ENCODE peak calls at places on chromosomes 7 and 10, in five cellular contexts. K, E, C, P and F are unnamed samples.

GRCh38 chr10:128047991-128048826 is 78.0 kb downstream of the MKI67 start:
- DNase-seq in P (no peak), E (peak), K (peak), C (no peak), F (no peak)

GRCh38 chr10:83312570-83312969 is 826.7 kb upstream of the GHITM start:
- DNase-seq in C (no peak), K (no peak), E (no peak), P (no peak), F (no peak)

GRCh38 chr10:22710139-22710745 is 4.1 kb downstream of the PIP4K2A start:
- DNase-seq in E (no peak), C (no peak), P (no peak), K (no peak), F (no peak)

GRCh38 chr7:31410265-31410664 is 69.7 kb upstream of the NEUROD6 start:
- DNase-seq in K (no peak), E (no peak), C (no peak), P (no peak), F (no peak)

GRCh38 chr7:75642810-75643486 is 95.8 kb downstream of the HIP1 start:
- DNase-seq in K (peak), C (peak), E (peak), P (peak), F (no peak)

GRCh38 chr7:2820508-2820934 is 23.6 kb downstream of the GNA12 start:
- DNase-seq in P (peak), E (peak), C (no peak), K (peak), F (no peak)

GRCh38 chr10:42781893-42782445 is 626 bp upstream of the BMS1 start:
- DNase-seq in P (no peak), K (no peak), C (no peak), E (no peak), F (no peak)

GRCh38 chr10:21369697-21370096 is 155.8 kb downstream of the SKIDA1 start:
- DNase-seq in C (no peak), P (no peak), E (peak), K (peak), F (no peak)

GRCh38 chr7:22667187-22667561 is 59.8 kb upstream of the IL6 start:
- DNase-seq in E (no peak), K (no peak), P (no peak), C (no peak), F (no peak)

GRCh38 chr10:70602665-70603438 is at the start of gene PRF1:
- DNase-seq in E (no peak), C (no peak), P (no peak), K (no peak), F (no peak)

GRCh38 chr10:11147723-11148122 is 130.1 kb downstream of the CELF2 start:
- DNase-seq in E (no peak), C (no peak), K (no peak), P (no peak), F (no peak)

GRCh38 chr10:95451568-95452524 is 109.3 kb downstream of the SORBS1 start:
- DNase-seq in C (no peak), K (no peak), P (no peak), E (no peak), F (no peak)

GRCh38 chr7:142745091-142745635 is 4.1 kb upstream of the PRSS1 start:
- DNase-seq in P (no peak), K (peak), C (no peak), E (no peak), F (no peak)

GRCh38 chr7:139995034-139995915 is 67.5 kb downstream of the PARP12 start:
- DNase-seq in C (no peak), K (peak), P (no peak), E (peak), F (no peak)

GRCh38 chr10:107118866-107119265 is 45.6 kb downstream of the SORCS1 start:
- DNase-seq in C (no peak), E (no peak), K (no peak), P (no peak), F (no peak)

GRCh38 chr7:9013940-9014339 is 580.5 kb downstream of the NXPH1 start:
- DNase-seq in C (peak), E (no peak), P (peak), K (no peak), F (peak)

GRCh38 chr10:77702166-77702565 is 64.6 kb upstream of the KCNMA1 start:
- DNase-seq in P (no peak), K (peak), C (no peak), E (peak), F (no peak)

GRCh38 chr7:133675510-133676218 is 422.8 kb downstream of the EXOC4 start:
- DNase-seq in P (no peak), K (peak), C (no peak), E (no peak), F (no peak)

GRCh38 chr7:35280854-35281253 is 27.0 kb upstream of the TBX20 start:
- DNase-seq in K (no peak), P (no peak), C (no peak), E (no peak), F (peak)

GRCh38 chr10:9302142-9302746 is 1247.8 kb downstream of the GATA3 start:
- DNase-seq in K (peak), P (peak), E (peak), C (no peak), F (peak)

GRCh38 chr7:105838273-105839141 is 37.9 kb downstream of the ATXN7L1 start:
- DNase-seq in E (peak), K (peak), P (peak), C (no peak), F (no peak)

GRCh38 chr7:129252133-129252532 is 27.3 kb downstream of the AHCYL2 start:
- DNase-seq in P (no peak), C (no peak), K (no peak), E (no peak), F (no peak)

GRCh38 chr10:116170815-116171250 is 102.2 kb downstream of the GFRA1 start:
- DNase-seq in K (peak), E (peak), C (no peak), P (peak), F (peak)

GRCh38 chr10:78712147-78712546 is 356.6 kb upstream of the ZMIZ1 start:
- DNase-seq in E (no peak), C (peak), K (no peak), P (peak), F (no peak)

GRCh38 chr7:140525741-140526140 is 46.4 kb upstream of the MKRN1 start:
- DNase-seq in K (no peak), P (no peak), E (no peak), C (peak), F (no peak)

GRCh38 chr7:47693161-47693740 is 111.3 kb upstream of the TNS3 start:
- DNase-seq in E (peak), C (no peak), K (peak), P (no peak), F (no peak)

GRCh38 chr10:90587081-90587491 is 270.8 kb downstream of the HTR7 start:
- DNase-seq in E (peak), C (no peak), P (no peak), K (peak), F (no peak)

GRCh38 chr7:135792334-135792733 is 43.7 kb upstream of the FAM180A start:
- DNase-seq in C (no peak), P (no peak), E (no peak), K (no peak), F (no peak)

GRCh38 chr10:44828515-44829142 is 82.5 kb upstream of the TMEM72 start:
- DNase-seq in P (no peak), K (peak), E (no peak), C (no peak), F (no peak)

GRCh38 chr7:43110790-43111362 is 1.6 kb upstream of the HECW1 start:
- DNase-seq in C (no peak), K (no peak), E (no peak), P (no peak), F (no peak)

GRCh38 chr10:12448729-12449391 is 99.5 kb downstream of the CAMK1D start:
- DNase-seq in K (peak), E (peak), P (no peak), C (no peak), F (no peak)

GRCh38 chr10:75406158-75407065 is 4.8 kb upstream of the ZNF503 start:
- DNase-seq in C (peak), E (no peak), P (peak), K (no peak), F (peak)

GRCh38 chr7:117859246-117859812 is 13.9 kb downstream of the CTTNBP2 start:
- DNase-seq in P (no peak), C (no peak), E (no peak), K (peak), F (no peak)

GRCh38 chr7:23712368-23713284 is 2.6 kb downstream of the STK31 start:
- DNase-seq in P (peak), C (no peak), K (peak), E (peak), F (peak)

DNA sequence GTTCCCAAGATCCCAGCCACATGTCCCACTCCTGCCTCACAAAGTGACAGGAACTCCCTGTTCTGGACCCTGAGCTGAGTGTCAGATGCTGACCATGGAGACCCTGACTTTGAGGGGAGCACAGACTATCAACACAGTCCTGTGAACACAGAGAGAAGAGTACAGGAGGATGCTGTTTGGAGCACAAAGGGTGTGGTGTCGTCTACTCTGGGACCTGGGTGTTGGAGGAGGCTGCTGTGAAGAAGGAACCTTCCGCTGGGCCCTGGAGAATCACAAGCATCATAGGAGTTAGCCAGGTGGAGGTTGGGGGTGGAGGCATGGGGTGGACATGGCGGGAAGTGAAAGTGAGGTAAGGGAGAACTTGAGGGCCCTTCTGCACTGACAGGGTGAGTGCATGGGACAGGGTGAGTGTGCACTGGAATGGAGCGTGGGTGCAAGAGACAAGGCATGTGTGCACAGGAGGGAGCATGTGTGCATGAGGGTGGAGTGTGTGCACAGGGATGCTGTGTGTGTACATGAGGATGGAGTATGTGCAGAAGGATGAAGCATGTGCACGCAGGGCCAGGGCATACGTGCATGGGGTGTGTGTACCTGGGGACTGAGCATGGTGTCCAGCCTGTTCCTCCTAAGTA is 70.7 kb upstream of the ANTXRL start:
- DNase-seq in K (no peak), P (no peak), E (no peak), C (no peak), F (no peak)
- H4K8ac ChIP-seq in K (no peak), P (no peak), E (no peak), C (no peak), F (no peak)

GRCh38 chr10:35911233-35911632 is 269.1 kb upstream of the FZD8 start:
- DNase-seq in C (no peak), K (no peak), P (no peak), E (no peak), F (no peak)
- H3K4me2 ChIP-seq in C (no peak), K (no peak), P (no peak), E (no peak), F (no peak)

GRCh38 chr10:371515-371914 is 236.3 kb downstream of the ZMYND11 start:
- DNase-seq in P (no peak), K (no peak), C (no peak), E (no peak), F (no peak)

GRCh38 chr10:372566-372965 is 237.3 kb downstream of the ZMYND11 start:
- DNase-seq in K (no peak), C (no peak), E (no peak), P (no peak), F (no peak)

GRCh38 chr10:368579-369255 is 233.5 kb downstream of the ZMYND11 start:
- DNase-seq in P (no peak), E (no peak), C (no peak), K (no peak), F (no peak)

GRCh38 chr10:370222-370825 is 235.1 kb downstream of the ZMYND11 start:
- DNase-seq in E (peak), K (peak), C (no peak), P (no peak), F (no peak)

GRCh38 chr10:369441-370221 is 234.4 kb downstream of the ZMYND11 start:
- DNase-seq in P (no peak), K (peak), C (no peak), E (peak), F (no peak)
- H4K8ac ChIP-seq in P (no peak), K (peak), C (peak), E (no peak), F (no peak)

GRCh38 chr7:157309990-157310668 is 26.7 kb upstream of the DNAJB6 start:
- DNase-seq in C (peak), P (peak), E (peak), K (peak), F (no peak)

GRCh38 chr7:157312941-157313340 is 23.9 kb upstream of the DNAJB6 start:
- DNase-seq in K (no peak), C (no peak), P (no peak), E (no peak), F (no peak)

GRCh38 chr7:157313645-157314044 is 23.2 kb upstream of the DNAJB6 start:
- DNase-seq in P (no peak), K (no peak), C (no peak), E (no peak), F (no peak)

GRCh38 chr7:157307534-157307838 is 29.3 kb upstream of the DNAJB6 start:
- DNase-seq in E (no peak), C (no peak), P (no peak), K (no peak), F (no peak)

GRCh38 chr7:157310676-157311185 is 26.1 kb upstream of the DNAJB6 start:
- DNase-seq in E (peak), C (peak), K (peak), P (peak), F (no peak)
- H3K4me2 ChIP-seq in E (no peak), C (peak), K (peak), P (no peak), F (no peak)

GRCh38 chr7:549891-550625 is 30.4 kb upstream of the PDGFA start:
- DNase-seq in C (no peak), E (no peak), P (no peak), K (no peak), F (no peak)

GRCh38 chr7:550881-551614 is 31.4 kb upstream of the PDGFA start:
- DNase-seq in E (no peak), K (no peak), C (no peak), P (no peak), F (no peak)

GRCh38 chr7:552711-553636 is 33.3 kb upstream of the PDGFA start:
- DNase-seq in E (no peak), C (no peak), P (no peak), K (no peak), F (no peak)

GRCh38 chr7:548401-548800 is 28.8 kb upstream of the PDGFA start:
- DNase-seq in C (no peak), K (no peak), P (no peak), E (no peak), F (no peak)

GRCh38 chr7:549103-549890 is 29.7 kb upstream of the PDGFA start:
- DNase-seq in E (no peak), C (no peak), K (no peak), P (no peak), F (no peak)
- H4K8ac ChIP-seq in E (no peak), C (no peak), K (no peak), P (no peak), F (no peak)